ENCODE peak calls at places on chromosomes 13 and 19, in four cellular contexts. N, K, H and F are unnamed samples.

GRCh38 chr13:110448230-110448629 is 113.3 kb downstream of the RAB20 start:
- DNase-seq in H (peak; percentile 86), K (no peak), N (no peak), F (no peak)

GRCh38 chr13:35191883-35192282 is 249.8 kb downstream of the NBEA start:
- DNase-seq in N (no peak), H (no peak), K (no peak), F (peak; percentile 72)

GRCh38 chr19:45581576-45581975 is 3.0 kb downstream of the OPA3 start:
- DNase-seq in N (no peak), H (no peak), K (no peak), F (no peak)

GRCh38 chr19:4208385-4209094 is 20.8 kb upstream of the EBI3 start:
- DNase-seq in H (peak; percentile 31), K (no peak), N (no peak), F (no peak)

GRCh38 chr13:93867481-93867880 is 612.0 kb downstream of the DCT start:
- DNase-seq in K (no peak), H (peak; percentile 11), N (no peak), F (no peak)

GRCh38 chr19:11483176-11484111 is 2.6 kb upstream of the ELAVL3 start:
- DNase-seq in H (no peak), N (no peak), K (no peak), F (no peak)

GRCh38 chr13:31859546-31859945 is 120.2 kb downstream of the RXFP2 start:
- DNase-seq in N (no peak), H (no peak), K (no peak), F (no peak)

GRCh38 chr19:33610588-33610987 is 11.2 kb upstream of the CHST8 start:
- DNase-seq in N (no peak), H (no peak), K (no peak), F (no peak)

GRCh38 chr19:3712663-3713531 is 4.7 kb downstream of the TJP3 start:
- DNase-seq in H (no peak), K (no peak), N (no peak), F (no peak)

GRCh38 chr13:76009491-76009890 is 373.4 kb downstream of the LMO7 start:
- DNase-seq in K (no peak), H (peak; percentile 87), N (no peak), F (no peak)

GRCh38 chr13:107574517-107575215 is 640.7 kb downstream of the LIG4 start:
- DNase-seq in N (peak; percentile 65), H (no peak), K (no peak), F (no peak)